ENCODE peak calls at places on chromosomes 13 and 19, in nine cellular contexts. L is lower lobe of right lung; G is neural progenitor cell; H is astrocyte; C is NB4; I is CD8-positive, alpha-beta T cell; D is tibial nerve; T is transverse colon; J is AG04449. N is an unnamed sample.
A peak's percentile ranks its signal among the peaks of the same experiment; 100 is the strongest.

GRCh38 chr13:112329376-112329775 is 46.8 kb upstream of the SPACA7 start:
- DNase-seq in L (no peak), G (no peak), H (no peak), C (no peak), I (no peak), D (no peak), T (no peak), J (no peak), N (no peak)

GRCh38 chr13:48873598-48873997 is 102.1 kb upstream of the FNDC3A start:
- DNase-seq in L (no peak), G (peak; percentile 18), H (peak; percentile 14), C (no peak), I (no peak), D (no peak), T (no peak), J (no peak), N (no peak)

GRCh38 chr19:34126966-34127365 is 45.3 kb upstream of the LSM14A start:
- DNase-seq in L (no peak), G (no peak), H (no peak), C (no peak), I (no peak), D (no peak), T (no peak), J (no peak), N (no peak)

GRCh38 chr19:23882493-23882892 is 32.2 kb upstream of the ZNF726 start:
- DNase-seq in L (no peak), G (no peak), H (no peak), C (peak; percentile 12), I (no peak), D (no peak), T (peak; percentile 26), J (no peak), N (no peak)

GRCh38 chr13:111371211-111371610 is 50.8 kb downstream of the TEX29 start:
- DNase-seq in L (no peak), G (no peak), H (no peak), C (no peak), I (no peak), D (peak; percentile 0), T (no peak), J (no peak), N (no peak)

GRCh38 chr13:109964164-109964563 is 177.8 kb upstream of the IRS2 start:
- DNase-seq in L (no peak), G (no peak), H (no peak), C (no peak), I (no peak), D (no peak), T (no peak), J (no peak), N (no peak)

GRCh38 chr13:30963794-30964193 is 31.3 kb downstream of the TEX26 start:
- DNase-seq in L (peak; percentile 50), G (no peak), H (no peak), C (no peak), I (no peak), D (no peak), T (peak; percentile 24), J (no peak), N (no peak)

GRCh38 chr19:46288896-46289588 is 7.8 kb upstream of the HIF3A start:
- DNase-seq in L (no peak), G (no peak), H (peak; percentile 86), C (peak; percentile 86), I (no peak), D (no peak), T (no peak), J (no peak), N (no peak)

GRCh38 chr13:113754691-113755090 is 4.3 kb upstream of the TMEM255B start:
- DNase-seq in L (no peak), G (no peak), H (no peak), C (no peak), I (no peak), D (no peak), T (no peak), J (no peak), N (no peak)

GRCh38 chr13:23547000-23547590 is 23.1 kb upstream of the TNFRSF19 start:
- DNase-seq in L (no peak), G (peak; percentile 40), H (peak; percentile 31), C (no peak), I (no peak), D (no peak), T (peak; percentile 9), J (no peak), N (no peak)

GRCh38 chr13:103351035-103351828 is 285.0 kb upstream of the SLC10A2 start:
- DNase-seq in L (no peak), G (peak; percentile 4), H (peak; percentile 72), C (no peak), I (no peak), D (no peak), T (peak; percentile 10), J (no peak), N (no peak)

GRCh38 chr13:45219938-45220375 is 19.1 kb upstream of the KCTD4 start:
- DNase-seq in L (no peak), G (no peak), H (peak; percentile 94), C (peak; percentile 55), I (no peak), D (no peak), T (no peak), J (no peak), N (no peak)

GRCh38 chr13:32426191-32426980 is 1.5 kb downstream of the N4BP2L1 start:
- DNase-seq in L (no peak), G (no peak), H (no peak), C (peak; percentile 87), I (peak; percentile 9), D (peak; percentile 17), T (peak; percentile 25), J (no peak), N (peak; percentile 65)

GRCh38 chr19:13234518-13234917 is 84.3 kb downstream of the IER2 start:
- DNase-seq in L (peak; percentile 59), G (peak; percentile 76), H (no peak), C (peak; percentile 72), I (peak; percentile 59), D (peak; percentile 8), T (peak; percentile 73), J (no peak), N (peak; percentile 43)

GRCh38 chr13:45417790-45418534 is at the start of gene SLC25A30:
- DNase-seq in L (peak; percentile 97), G (peak; percentile 95), H (peak; percentile 83), C (peak; percentile 95), I (peak; percentile 86), D (peak; percentile 84), T (peak; percentile 97), J (no peak), N (peak; percentile 93)

GRCh38 chr13:112896736-112897602 is 72.0 kb upstream of the MCF2L start:
- DNase-seq in L (peak; percentile 35), G (no peak), H (no peak), C (no peak), I (no peak), D (no peak), T (no peak), J (no peak), N (no peak)

GRCh38 chr13:21949818-21950429 is 279.1 kb downstream of the FGF9 start:
- DNase-seq in L (no peak), G (no peak), H (no peak), C (no peak), I (no peak), D (no peak), T (no peak), J (no peak), N (no peak)

GRCh38 chr19:44308011-44308410 is 3.2 kb upstream of the ZNF235 start:
- DNase-seq in L (no peak), G (no peak), H (peak; percentile 10), C (peak; percentile 24), I (no peak), D (no peak), T (no peak), J (no peak), N (no peak)

GRCh38 chr19:19545128-19545591 is 7.1 kb downstream of the CILP2 start:
- DNase-seq in L (no peak), G (no peak), H (no peak), C (no peak), I (no peak), D (no peak), T (no peak), J (no peak), N (no peak)

GRCh38 chr19:19544257-19545127 is 6.4 kb downstream of the CILP2 start:
- DNase-seq in L (no peak), G (no peak), H (no peak), C (no peak), I (no peak), D (no peak), T (no peak), J (no peak), N (no peak)

GRCh38 chr19:19543101-19543500 is 5.0 kb downstream of the CILP2 start:
- DNase-seq in L (no peak), G (no peak), H (no peak), C (no peak), I (no peak), D (no peak), T (no peak), J (no peak), N (no peak)

GRCh38 chr19:19542507-19542906 is 4.4 kb downstream of the CILP2 start:
- DNase-seq in L (no peak), G (no peak), H (no peak), C (peak; percentile 95), I (no peak), D (no peak), T (no peak), J (no peak), N (no peak)

GRCh38 chr19:19543640-19544039 is 5.6 kb downstream of the CILP2 start:
- DNase-seq in L (no peak), G (no peak), H (no peak), C (no peak), I (no peak), D (no peak), T (no peak), J (no peak), N (no peak)
- H3K4me3 ChIP-seq in L (no peak overlapping the region), G (no peak overlapping the region), H (no peak overlapping the region), C (peak overlapping the region; percentile 48), I (no peak overlapping the region), D (no peak overlapping the region), T (no peak overlapping the region), J (no peak overlapping the region), N (no peak overlapping the region)

GRCh38 chr13:20703785-20704458 is 423 bp downstream of the IL17D start:
- DNase-seq in L (peak; percentile 90), G (peak; percentile 94), H (peak; percentile 62), C (peak; percentile 87), I (peak; percentile 56), D (no peak), T (peak; percentile 87), J (no peak), N (peak; percentile 88)
- H3K4me3 ChIP-seq in L (peak overlapping the region; percentile 47), G (peak overlapping the region; percentile 60), H (peak overlapping the region; percentile 46), C (peak overlapping the region; percentile 21), I (no peak overlapping the region), D (no peak overlapping the region), T (peak overlapping the region; percentile 29), J (peak overlapping the region; percentile 66), N (peak overlapping the region; percentile 69)

DNA sequence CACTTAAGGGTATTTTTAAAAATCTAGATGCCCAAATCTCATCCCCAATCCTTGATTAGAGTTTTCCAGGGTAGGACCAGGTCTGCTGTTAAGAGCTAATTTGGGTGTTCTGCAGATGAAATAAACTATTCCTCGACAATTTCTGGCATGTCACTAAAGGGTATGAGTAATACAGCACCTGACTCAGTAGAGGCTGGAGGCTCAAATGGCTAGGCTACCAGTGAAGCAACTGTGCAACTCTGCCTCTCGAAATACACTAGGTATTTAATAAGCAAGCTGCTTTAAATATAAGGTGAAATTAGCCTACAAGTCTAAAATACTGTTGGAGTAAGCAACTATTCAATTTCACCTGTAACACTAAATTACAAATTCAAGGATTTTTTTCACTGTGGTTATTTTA is 1.5 kb downstream of the RNF6 start:
- DNase-seq in L (no peak), G (no peak), H (peak; percentile 63), C (peak; percentile 48), I (no peak), D (no peak), T (no peak), J (no peak), N (no peak)
- H3K4me3 ChIP-seq in L (peak overlapping the region; percentile 88), G (peak overlapping the region; percentile 76), H (peak overlapping the region; percentile 84), C (peak overlapping the region; percentile 86), I (peak overlapping the region; percentile 97), D (peak overlapping the region; percentile 97), T (no peak overlapping the region), J (peak overlapping the region; percentile 90), N (peak overlapping the region; percentile 95)

GRCh38 chr13:27449936-27450828 is at the start of gene MTIF3:
- DNase-seq in L (peak; percentile 97), G (peak; percentile 98), H (peak; percentile 88), C (peak; percentile 97), I (peak; percentile 97), D (peak; percentile 95), T (peak; percentile 98), J (peak; percentile 34), N (peak; percentile 98)
- H3K4me3 ChIP-seq in L (peak within 1 kb of the TSS; percentile 91), G (peak within 1 kb of the TSS; percentile 98), H (peak within 1 kb of the TSS; percentile 99), C (peak within 1 kb of the TSS; percentile 83), I (peak within 1 kb of the TSS; percentile 82), D (peak within 1 kb of the TSS; percentile 75), T (peak within 1 kb of the TSS; percentile 94), J (peak within 1 kb of the TSS; percentile 83), N (peak within 1 kb of the TSS; percentile 79)

N was measured in GM06990.